ENCODE peak calls at places on chromosomes 11 and 22, in eight cellular contexts. L is SK-N-SH, T is HCT116, H is OCI-LY7, I is hepatocyte, M is GM23338, Q is PC-3, D is neural progenitor cell. B is an unnamed sample.

GRCh38 chr22:27800250-27801131 is 1.1 kb downstream of the MN1 start:
- DNase-seq in L (peak; percentile 70), T (no peak), H (no peak), I (no peak), M (no peak), Q (no peak), D (peak; percentile 77), B (no peak)

GRCh38 chr11:19594326-19594725 is 118.3 kb upstream of the NAV2 start:
- DNase-seq in L (no peak), T (no peak), H (no peak), I (no peak), M (no peak), Q (no peak), D (no peak), B (no peak)

GRCh38 chr11:1988174-1988573 is 9.5 kb downstream of the H19 start:
- DNase-seq in L (no peak), T (no peak), H (no peak), I (no peak), M (no peak), Q (no peak), D (no peak), B (no peak)

GRCh38 chr22:22394589-22394988 is 114.0 kb downstream of the ZNF280B start:
- DNase-seq in L (no peak), T (no peak), H (peak; percentile 97), I (peak; percentile 46), M (no peak), Q (no peak), D (no peak), B (peak; percentile 73)

GRCh38 chr11:121194731-121195596 is 93.9 kb downstream of the TECTA start:
- DNase-seq in L (peak; percentile 69), T (peak; percentile 63), H (peak; percentile 74), I (peak; percentile 80), M (peak; percentile 83), Q (peak; percentile 91), D (peak; percentile 74), B (peak; percentile 72)

GRCh38 chr11:118491041-118491440 is 36.2 kb upstream of the TTC36 start:
- DNase-seq in L (no peak), T (no peak), H (no peak), I (no peak), M (no peak), Q (no peak), D (no peak), B (no peak)

GRCh38 chr22:28373841-28374240 is 305.8 kb downstream of the TTC28 start:
- DNase-seq in L (no peak), T (no peak), H (no peak), I (no peak), M (no peak), Q (no peak), D (no peak), B (no peak)

GRCh38 chr22:42368379-42369249 is 63.6 kb downstream of the NFAM1 start:
- DNase-seq in L (no peak), T (no peak), H (no peak), I (peak; percentile 38), M (peak; percentile 92), Q (no peak), D (peak; percentile 76), B (no peak)

GRCh38 chr22:23178512-23179254 is 1.6 kb upstream of the BCR start:
- DNase-seq in L (peak; percentile 91), T (peak; percentile 27), H (peak; percentile 70), I (peak; percentile 85), M (peak; percentile 88), Q (peak; percentile 68), D (peak; percentile 84), B (peak; percentile 67)

GRCh38 chr11:34639545-34639944 is 18.7 kb downstream of the EHF start:
- DNase-seq in L (no peak), T (no peak), H (no peak), I (peak; percentile 29), M (no peak), Q (peak; percentile 87), D (no peak), B (no peak)

DNA sequence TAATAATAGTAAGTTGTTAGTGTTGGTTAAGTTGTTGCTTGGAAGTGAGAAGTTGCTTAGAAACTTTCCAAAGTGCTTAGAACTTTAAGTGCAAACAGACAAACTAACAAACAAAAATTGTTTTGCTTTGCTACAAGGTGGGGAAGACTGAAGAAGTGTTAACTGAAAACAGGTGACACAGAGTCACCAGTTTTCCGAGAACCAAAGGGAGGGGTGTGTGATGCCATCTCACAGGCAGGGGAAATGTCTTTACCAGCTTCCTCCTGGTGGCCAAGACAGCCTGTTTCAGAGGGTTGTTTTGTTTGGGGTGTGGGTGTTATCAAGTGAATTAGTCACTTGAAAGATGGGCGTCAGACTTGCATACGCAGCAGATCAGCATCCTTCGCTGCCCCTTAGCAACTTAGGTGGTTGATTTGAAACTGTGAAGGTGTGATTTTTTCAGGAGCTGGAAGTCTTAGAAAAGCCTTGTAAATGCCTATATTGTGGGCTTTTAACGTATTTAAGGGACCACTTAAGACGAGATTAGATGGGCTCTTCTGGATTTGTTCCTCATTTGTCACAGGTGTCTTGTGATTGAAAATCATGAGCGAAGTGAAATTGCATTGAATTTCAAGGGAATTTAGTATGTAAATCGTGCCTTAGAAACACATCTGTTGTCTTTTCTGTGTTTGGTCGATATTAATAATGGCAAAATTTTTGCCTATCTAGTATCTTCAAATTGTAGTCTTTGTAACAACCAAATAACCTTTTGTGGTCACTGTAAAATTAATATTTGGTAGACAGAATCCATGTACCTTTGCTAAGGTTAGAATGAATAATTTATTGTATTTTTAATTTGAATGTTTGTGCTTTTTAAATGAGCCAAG is 2.7 kb downstream of the NEAT1 start:
- DNase-seq in L (no peak), T (peak; percentile 42), H (peak; percentile 86), I (no peak), M (peak; percentile 58), Q (peak; percentile 77), D (peak; percentile 36), B (peak; percentile 87)
- TF ChIP-seq CTCF in L (no peak), T (no peak), H (peak; percentile 32), I (no peak), M (peak; percentile 13), Q (peak; percentile 6), D (no peak), B (no peak)

GRCh38 chr22:37661160-37661924 is 2.8 kb downstream of the PDXP start:
- DNase-seq in L (peak; percentile 71), T (no peak), H (peak; percentile 57), I (peak; percentile 66), M (peak; percentile 28), Q (peak; percentile 35), D (peak; percentile 47), B (no peak)

GRCh38 chr22:37659066-37659896 is 758 bp downstream of the PDXP start:
- DNase-seq in L (peak; percentile 72), T (no peak), H (peak; percentile 63), I (peak; percentile 77), M (no peak), Q (no peak), D (no peak), B (peak; percentile 33)

GRCh38 chr22:37660709-37661045 is 2.2 kb downstream of the PDXP start:
- DNase-seq in L (no peak), T (no peak), H (no peak), I (no peak), M (no peak), Q (no peak), D (no peak), B (no peak)

GRCh38 chr22:37658133-37659065 is at the start of gene PDXP:
- DNase-seq in L (peak; percentile 98), T (peak; percentile 100), H (peak; percentile 100), I (peak; percentile 99), M (peak; percentile 100), Q (peak; percentile 98), D (peak; percentile 100), B (peak; percentile 100)

DNA sequence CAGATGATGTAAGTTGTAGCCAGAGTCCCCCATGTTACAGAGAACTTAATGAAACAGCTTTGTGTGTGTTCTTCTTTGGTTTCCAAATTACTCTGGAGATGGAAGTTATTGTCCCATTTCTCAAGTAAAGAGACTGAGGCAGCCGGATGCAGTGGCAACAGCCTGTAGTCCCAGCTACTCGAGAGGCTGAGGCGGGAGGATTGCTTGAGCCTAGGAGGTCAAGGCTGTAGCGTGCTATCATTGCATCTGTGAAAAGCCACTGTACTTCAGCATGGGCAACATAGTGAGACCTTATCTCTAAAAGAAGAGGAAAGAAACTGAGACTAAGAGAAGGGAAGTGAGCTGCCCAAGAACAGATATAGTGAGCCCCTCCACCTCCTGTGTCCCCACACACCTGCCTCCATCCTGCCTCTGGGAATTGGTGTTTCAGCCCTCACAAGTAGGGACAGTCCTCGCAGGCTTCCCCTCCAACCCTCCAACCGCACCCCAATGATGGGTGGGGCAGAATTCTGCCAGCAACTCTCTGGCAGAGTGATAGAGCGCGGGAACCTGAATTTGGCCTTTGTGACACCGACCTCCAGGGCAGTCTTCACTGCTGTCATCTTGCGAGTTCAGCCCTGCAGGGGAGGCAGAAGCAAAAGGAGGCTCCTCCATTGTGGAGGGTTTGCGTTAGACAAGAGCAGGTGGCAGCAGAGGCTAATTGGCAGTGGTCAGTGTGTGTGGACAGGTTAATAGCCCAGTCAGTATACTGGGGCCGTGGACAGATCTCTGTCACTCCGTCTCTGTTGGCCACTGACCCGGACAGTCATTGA is 1.6 kb downstream of the PDXP start:
- DNase-seq in L (no peak), T (no peak), H (peak; percentile 37), I (no peak), M (no peak), Q (no peak), D (no peak), B (no peak)
- H3K27ac ChIP-seq in L (peak overlapping the region; percentile 23), T (no peak overlapping the region), H (peak overlapping the region; percentile 49), I (peak overlapping the region; percentile 82), M (no peak overlapping the region), Q (no peak overlapping the region), D (no peak overlapping the region), B (no peak overlapping the region)

GRCh38 chr11:8567597-8568198 is 26.3 kb downstream of the STK33 start:
- DNase-seq in L (no peak), T (no peak), H (no peak), I (no peak), M (no peak), Q (no peak), D (no peak), B (no peak)
- TF ChIP-seq EZH2phosphoT487 in L (no peak), T (no peak), H (no peak), I (no peak), M (no peak), Q (no peak), D (no peak), B (no peak)

GRCh38 chr11:44083433-44083832 is 12.0 kb upstream of the EXT2 start:
- DNase-seq in L (no peak), T (no peak), H (no peak), I (no peak), M (no peak), Q (no peak), D (no peak), B (no peak)

GRCh38 chr11:44080951-44081350 is 14.5 kb upstream of the EXT2 start:
- DNase-seq in L (no peak), T (no peak), H (no peak), I (no peak), M (no peak), Q (no peak), D (no peak), B (no peak)

GRCh38 chr11:44085330-44085729 is 10.1 kb upstream of the EXT2 start:
- DNase-seq in L (no peak), T (no peak), H (no peak), I (no peak), M (no peak), Q (no peak), D (no peak), B (no peak)

GRCh38 chr11:44083906-44084305 is 11.6 kb upstream of the EXT2 start:
- DNase-seq in L (no peak), T (no peak), H (no peak), I (no peak), M (no peak), Q (no peak), D (no peak), B (no peak)

DNA sequence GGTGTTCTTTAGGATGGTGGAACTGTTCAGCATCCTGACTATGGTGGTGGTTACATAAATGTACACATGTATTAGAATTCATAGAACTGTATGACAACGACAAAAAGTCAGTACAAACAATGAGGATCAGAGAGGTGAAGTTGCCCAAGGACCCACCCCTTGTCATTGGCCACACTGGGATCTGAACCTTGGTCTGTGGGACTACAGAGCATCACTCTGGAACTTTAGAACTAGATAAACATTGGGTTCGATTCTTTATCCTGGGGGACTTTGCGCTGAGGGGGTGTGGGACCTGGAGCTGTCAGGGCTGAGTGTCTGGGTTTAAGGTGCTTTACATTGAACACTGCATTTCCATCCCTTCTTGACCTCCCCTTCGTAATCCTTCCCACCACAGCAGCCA is 12.8 kb upstream of the EXT2 start:
- DNase-seq in L (no peak), T (no peak), H (no peak), I (no peak), M (no peak), Q (no peak), D (no peak), B (no peak)
- TF ChIP-seq CTCF in L (no peak), T (no peak), H (no peak), I (no peak), M (no peak), Q (no peak), D (no peak), B (no peak)